ENCODE peak calls at places on chromosomes 5 and 9, in nine cellular contexts. I is IMR-90, V is dorsolateral prefrontal cortex, G is tibial nerve, Z is psoas muscle, Y is cardiac muscle cell, S is heart left ventricle, T is fibroblast of lung, C is kidney. N is an unnamed sample.

GRCh38 chr9:1005043-1005667 is 28.7 kb downstream of the DMRT3 start:
- DNase-seq in I (peak; percentile 47), V (no peak), G (peak; percentile 25), Z (no peak), Y (peak; percentile 77), S (no peak), T (peak; percentile 49), C (no peak), N (no peak)

GRCh38 chr9:134626576-134627416 is 14.8 kb upstream of the COL5A1 start:
- DNase-seq in I (peak; percentile 59), V (peak; percentile 19), G (no peak), Z (no peak), Y (no peak), S (no peak), T (peak; percentile 45), C (no peak), N (peak; percentile 31)

GRCh38 chr5:85484982-85485574 is 1100.4 kb upstream of the EDIL3 start:
- DNase-seq in I (no peak), V (no peak), G (no peak), Z (no peak), Y (no peak), S (no peak), T (no peak), C (no peak), N (no peak)

GRCh38 chr9:129476821-129477611 is 143.9 kb downstream of the C9orf50 start:
- DNase-seq in I (peak; percentile 49), V (no peak), G (no peak), Z (no peak), Y (no peak), S (no peak), T (no peak), C (no peak), N (no peak)

GRCh38 chr5:43917925-43918324 is 314.9 kb downstream of the NNT start:
- DNase-seq in I (no peak), V (no peak), G (no peak), Z (no peak), Y (no peak), S (no peak), T (no peak), C (peak; percentile 62), N (peak; percentile 48)

GRCh38 chr5:169538935-169539334 is 44.6 kb upstream of the SPDL1 start:
- DNase-seq in I (no peak), V (no peak), G (no peak), Z (no peak), Y (no peak), S (peak; percentile 22), T (no peak), C (no peak), N (no peak)

GRCh38 chr9:110081395-110081794 is 126.6 kb downstream of the C9orf152 start:
- DNase-seq in I (peak; percentile 68), V (no peak), G (no peak), Z (no peak), Y (no peak), S (no peak), T (peak; percentile 79), C (no peak), N (no peak)

GRCh38 chr5:107476783-107477182 is 194.0 kb downstream of the EFNA5 start:
- DNase-seq in I (no peak), V (no peak), G (no peak), Z (no peak), Y (no peak), S (no peak), T (no peak), C (no peak), N (no peak)

GRCh38 chr9:38026021-38026809 is 42.8 kb downstream of the SHB start:
- DNase-seq in I (peak; percentile 98), V (no peak), G (no peak), Z (peak; percentile 58), Y (no peak), S (peak; percentile 51), T (peak; percentile 92), C (peak; percentile 72), N (no peak)

GRCh38 chr5:2874099-2874498 is 122.6 kb upstream of the IRX2 start:
- DNase-seq in I (no peak), V (no peak), G (no peak), Z (no peak), Y (no peak), S (no peak), T (no peak), C (no peak), N (peak; percentile 40)

GRCh38 chr5:30548580-30549305 is 644.7 kb upstream of the CDH6 start:
- DNase-seq in I (no peak), V (no peak), G (no peak), Z (no peak), Y (no peak), S (no peak), T (no peak), C (no peak), N (no peak)

GRCh38 chr5:40778133-40778532 is 20.0 kb downstream of the PRKAA1 start:
- DNase-seq in I (no peak), V (no peak), G (no peak), Z (no peak), Y (no peak), S (no peak), T (no peak), C (no peak), N (no peak)

GRCh38 chr5:40774626-40775025 is 18.9 kb upstream of the TTC33 start:
- DNase-seq in I (no peak), V (no peak), G (no peak), Z (no peak), Y (no peak), S (no peak), T (no peak), C (no peak), N (no peak)

GRCh38 chr5:40775846-40776657 is 20.3 kb upstream of the TTC33 start:
- DNase-seq in I (no peak), V (no peak), G (no peak), Z (no peak), Y (no peak), S (no peak), T (no peak), C (no peak), N (no peak)

GRCh38 chr5:40776658-40776977 is 20.9 kb upstream of the TTC33 start:
- DNase-seq in I (no peak), V (no peak), G (no peak), Z (no peak), Y (no peak), S (no peak), T (no peak), C (no peak), N (no peak)

GRCh38 chr5:40775085-40775845 is 19.5 kb upstream of the TTC33 start:
- DNase-seq in I (no peak), V (no peak), G (no peak), Z (no peak), Y (no peak), S (no peak), T (no peak), C (no peak), N (no peak)
- H3K27ac ChIP-seq in I (no peak overlapping the region), V (no peak overlapping the region), G (no peak overlapping the region), Z (no peak overlapping the region), Y (no peak overlapping the region), S (no peak overlapping the region), T (no peak overlapping the region), C (no peak overlapping the region), N (no peak overlapping the region)

DNA sequence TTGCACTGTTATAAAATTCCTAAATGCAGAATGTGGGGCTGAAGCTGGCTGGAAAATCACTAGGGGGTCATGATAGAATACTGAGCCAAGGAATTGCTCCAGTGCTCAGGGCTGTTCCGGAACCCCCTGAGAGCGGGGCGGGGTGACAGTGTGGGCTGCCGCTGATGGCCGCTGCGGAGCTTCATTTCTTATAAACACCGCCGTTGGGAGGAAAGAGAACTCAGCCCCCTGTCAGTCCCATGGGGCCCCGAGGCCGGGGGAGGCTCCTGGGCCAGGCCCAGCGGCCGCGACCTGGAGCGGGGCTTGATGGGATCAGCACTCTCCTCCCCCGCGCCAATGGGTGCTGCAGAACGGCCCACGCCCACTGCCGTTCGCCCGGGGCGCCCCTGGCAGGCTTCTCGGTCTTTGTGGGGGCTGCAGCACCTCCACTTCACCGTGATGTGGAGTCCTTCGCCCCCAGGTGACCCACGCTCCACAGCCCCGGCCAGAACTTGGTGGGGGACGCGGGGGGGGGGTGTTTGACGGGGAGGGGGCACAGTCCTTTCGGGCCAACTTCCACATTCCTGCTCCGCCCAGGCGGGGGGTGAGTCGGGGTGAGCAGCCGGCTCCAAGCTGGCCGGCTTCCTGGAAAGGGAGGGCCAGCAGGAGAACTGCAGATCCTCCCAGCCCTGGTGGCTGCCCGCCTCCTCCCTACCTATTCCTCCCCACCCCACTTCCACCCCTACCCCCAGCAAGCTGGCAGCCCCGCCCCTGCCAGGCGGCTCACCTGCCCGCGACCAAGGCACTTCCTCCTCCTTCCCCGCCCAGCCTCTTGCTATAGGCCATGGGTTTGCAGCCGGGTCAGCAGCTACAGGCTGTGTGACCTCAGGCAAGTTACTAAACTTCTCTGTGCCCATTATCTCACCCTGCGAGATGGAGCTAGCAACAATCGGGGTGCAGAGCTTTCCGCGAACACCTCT is 5.4 kb upstream of the IRF1 start:
- DNase-seq in I (peak; percentile 82), V (peak; percentile 67), G (peak; percentile 74), Z (peak; percentile 91), Y (peak; percentile 80), S (peak; percentile 93), T (peak; percentile 94), C (peak; percentile 99), N (peak; percentile 100)
- TF ChIP-seq CTCF in I (no peak), V (no peak), G (no peak), Z (no peak), Y (peak; percentile 12), S (peak; percentile 9), T (no peak), C (no peak), N (peak; percentile 6)

GRCh38 chr5:96348536-96348935 is 84.5 kb downstream of the PCSK1 start:
- DNase-seq in I (no peak), V (no peak), G (no peak), Z (no peak), Y (no peak), S (no peak), T (no peak), C (no peak), N (no peak)

GRCh38 chr5:96347502-96348292 is 85.4 kb downstream of the PCSK1 start:
- DNase-seq in I (peak; percentile 41), V (no peak), G (no peak), Z (no peak), Y (no peak), S (no peak), T (no peak), C (no peak), N (no peak)

GRCh38 chr5:96342581-96342980 is 90.5 kb downstream of the PCSK1 start:
- DNase-seq in I (no peak), V (no peak), G (no peak), Z (no peak), Y (no peak), S (no peak), T (peak; percentile 43), C (no peak), N (no peak)

GRCh38 chr5:96343094-96343493 is 90.0 kb downstream of the PCSK1 start:
- DNase-seq in I (no peak), V (no peak), G (no peak), Z (no peak), Y (no peak), S (no peak), T (no peak), C (no peak), N (no peak)

GRCh38 chr5:96344678-96345612 is 88.1 kb downstream of the PCSK1 start:
- DNase-seq in I (peak; percentile 86), V (no peak), G (peak; percentile 46), Z (no peak), Y (peak; percentile 52), S (no peak), T (peak; percentile 92), C (no peak), N (no peak)
- H3K27ac ChIP-seq in I (no peak overlapping the region), V (no peak overlapping the region), G (no peak overlapping the region), Z (no peak overlapping the region), Y (no peak overlapping the region), S (no peak overlapping the region), T (no peak overlapping the region), C (no peak overlapping the region), N (no peak overlapping the region)

GRCh38 chr5:74640450-74641013 is at the start of gene ENC1:
- DNase-seq in I (peak; percentile 84), V (peak; percentile 84), G (peak; percentile 58), Z (peak; percentile 93), Y (peak; percentile 92), S (peak; percentile 89), T (peak; percentile 85), C (peak; percentile 96), N (peak; percentile 99)
- TF ChIP-seq CTCF in I (peak; percentile 53), V (peak; percentile 52), G (peak; percentile 43), Z (peak; percentile 65), Y (peak; percentile 52), S (peak; percentile 45), T (peak; percentile 16), C (peak; percentile 56), N (peak; percentile 68)

N was measured in spleen.